ENCODE peak calls at places on chromosomes 16 and 17, in five cellular contexts. G, D, Z, N and L are unnamed samples.

GRCh38 chr17:81486174-81486810 is 26.3 kb downstream of the ACTG1 start:
- DNase-seq in D (peak), N (no peak), G (no peak), Z (no peak), L (no peak)

GRCh38 chr16:28186752-28187151 is 25.0 kb downstream of the XPO6 start:
- DNase-seq in G (no peak), D (no peak), Z (peak), N (peak), L (no peak)

GRCh38 chr17:60327122-60327869 is 64.6 kb downstream of the USP32 start:
- DNase-seq in Z (no peak), N (no peak), G (no peak), D (no peak), L (no peak)

GRCh38 chr16:55480228-55480655 is 1.2 kb downstream of the MMP2 start:
- DNase-seq in Z (peak), N (peak), G (no peak), D (no peak), L (peak)

GRCh38 chr16:50620646-50621451 is 60.3 kb downstream of the SNX20 start:
- DNase-seq in G (no peak), Z (no peak), D (no peak), N (no peak), L (no peak)

GRCh38 chr16:12398736-12399047 is 405.0 kb downstream of the CPPED1 start:
- DNase-seq in Z (no peak), G (no peak), D (no peak), N (no peak), L (no peak)

GRCh38 chr17:41415833-41416335 is 8.5 kb downstream of the KRT37 start:
- DNase-seq in G (no peak), D (no peak), N (peak), Z (peak), L (peak)

GRCh38 chr17:18988546-18989173 is 15.9 kb downstream of the FAM83G start:
- DNase-seq in Z (no peak), D (no peak), N (no peak), G (no peak), L (no peak)

GRCh38 chr16:88508868-88509748 is 56.0 kb downstream of the ZFPM1 start:
- DNase-seq in D (no peak), Z (no peak), G (no peak), N (no peak), L (no peak)

GRCh38 chr17:57108656-57109392 is 23.8 kb downstream of the AKAP1 start:
- DNase-seq in G (no peak), D (no peak), Z (no peak), N (no peak), L (no peak)

GRCh38 chr16:84198401-84198800 is 7.4 kb downstream of the ADAD2 start:
- DNase-seq in Z (peak), D (no peak), G (no peak), N (peak), L (peak)

GRCh38 chr17:72702136-72702735 is 390.3 kb downstream of the SLC39A11 start:
- DNase-seq in G (no peak), N (peak), D (no peak), Z (peak), L (peak)

GRCh38 chr16:19840524-19841110 is 44.0 kb downstream of the GPRC5B start:
- DNase-seq in D (no peak), G (no peak), Z (no peak), N (no peak), L (no peak)

GRCh38 chr17:27457731-27458523 is 1.7 kb downstream of the KSR1 start:
- DNase-seq in Z (no peak), G (no peak), N (peak), D (no peak), L (peak)

GRCh38 chr16:46929378-46930332 is 43.8 kb downstream of the DNAJA2 start:
- DNase-seq in Z (peak), D (peak), N (peak), G (peak), L (peak)

GRCh38 chr16:68644715-68645493 is at the start of gene CDH3:
- DNase-seq in D (peak), N (peak), Z (no peak), G (no peak), L (no peak)

GRCh38 chr16:19228057-19228456 is 57.5 kb upstream of the CLEC19A start:
- DNase-seq in D (no peak), G (no peak), N (peak), Z (no peak), L (no peak)

GRCh38 chr17:46958192-46958591 is 20.9 kb downstream of the RPRML start:
- DNase-seq in Z (no peak), N (no peak), D (no peak), G (no peak), L (peak)

GRCh38 chr17:40903129-40903847 is 18.2 kb upstream of the KRT20 start:
- DNase-seq in G (no peak), D (no peak), N (peak), Z (peak), L (peak)

GRCh38 chr17:62807812-62808575 is at the start of gene MARCHF10:
- DNase-seq in Z (no peak), N (peak), G (no peak), D (peak), L (no peak)

GRCh38 chr17:65054602-65055001 is 1.9 kb downstream of the GNA13 start:
- DNase-seq in G (no peak), N (peak), D (no peak), Z (no peak), L (no peak)

GRCh38 chr16:65875362-65876199 is 490.9 kb upstream of the CDH5 start:
- DNase-seq in N (peak), Z (no peak), D (no peak), G (no peak), L (peak)

GRCh38 chr17:79619196-79619595 is 8.3 kb upstream of the RBFOX3 start:
- DNase-seq in Z (no peak), D (no peak), G (no peak), N (no peak), L (no peak)

GRCh38 chr16:4970010-4970409 is 11.9 kb downstream of the SEC14L5 start:
- DNase-seq in Z (no peak), D (no peak), G (no peak), N (no peak), L (no peak)

GRCh38 chr16:85173981-85174751 is 61.9 kb upstream of the CIBAR2 start:
- DNase-seq in D (no peak), G (no peak), N (peak), Z (peak), L (peak)

GRCh38 chr17:39194089-39194984 is 3.1 kb downstream of the CACNB1 start:
- DNase-seq in G (no peak), N (peak), D (no peak), Z (peak), L (peak)

GRCh38 chr17:47423406-47424295 is 99.9 kb downstream of the EFCAB13 start:
- DNase-seq in D (peak), G (no peak), N (peak), Z (no peak), L (no peak)

GRCh38 chr17:55845385-55845784 is 94.5 kb downstream of the PCTP start:
- DNase-seq in G (no peak), D (peak), N (peak), Z (peak), L (peak)